ENCODE peak calls at places on chromosomes 2 and 18, in six cellular contexts. One of them, this sample, is unnamed.
A peak's percentile ranks its signal among the peaks of the same experiment; 100 is the strongest.

GRCh38 chr2:44459754-44460153 is 98.0 kb downstream of the CAMKMT start:
- DNase-seq in GM12878: no peak
- DNase-seq in SK-N-SH: peak; percentile 29
- DNase-seq in A549: no peak
- DNase-seq in K562: no peak
- DNase-seq in HepG2: no peak
- DNase-seq in this sample: no peak

GRCh38 chr2:231673348-231673770 is 35.0 kb upstream of the PTMA start:
- DNase-seq in K562: peak; percentile 49
- DNase-seq in A549: peak; percentile 84
- DNase-seq in SK-N-SH: no peak
- DNase-seq in GM12878: no peak
- DNase-seq in HepG2: peak; percentile 84
- DNase-seq in this sample: peak; percentile 95

GRCh38 chr2:61620244-61621159 is 82.3 kb upstream of the XPO1 start:
- DNase-seq in SK-N-SH: no peak
- DNase-seq in K562: peak; percentile 66
- DNase-seq in A549: peak; percentile 68
- DNase-seq in HepG2: peak; percentile 25
- DNase-seq in GM12878: no peak
- DNase-seq in this sample: no peak

GRCh38 chr2:42849311-42849710 is 56.9 kb upstream of the HAAO start:
- DNase-seq in A549: no peak
- DNase-seq in HepG2: no peak
- DNase-seq in SK-N-SH: no peak
- DNase-seq in K562: no peak
- DNase-seq in GM12878: no peak
- DNase-seq in this sample: no peak

GRCh38 chr2:40690036-40690435 is 238.1 kb upstream of the SLC8A1 start:
- DNase-seq in A549: no peak
- DNase-seq in SK-N-SH: no peak
- DNase-seq in K562: no peak
- DNase-seq in HepG2: no peak
- DNase-seq in GM12878: no peak
- DNase-seq in this sample: no peak

GRCh38 chr2:40287201-40287600 is 164.7 kb downstream of the SLC8A1 start:
- DNase-seq in A549: no peak
- DNase-seq in HepG2: no peak
- DNase-seq in SK-N-SH: no peak
- DNase-seq in K562: no peak
- DNase-seq in GM12878: no peak
- DNase-seq in this sample: no peak

GRCh38 chr2:223941579-223942277 is 3.4 kb downstream of the WDFY1 start:
- DNase-seq in A549: no peak
- DNase-seq in SK-N-SH: no peak
- DNase-seq in GM12878: peak; percentile 73
- DNase-seq in HepG2: no peak
- DNase-seq in K562: no peak
- DNase-seq in this sample: no peak

GRCh38 chr18:29361843-29362242 is 1184.9 kb upstream of the CDH2 start:
- DNase-seq in K562: peak; percentile 9
- DNase-seq in A549: no peak
- DNase-seq in SK-N-SH: no peak
- DNase-seq in GM12878: no peak
- DNase-seq in HepG2: no peak
- DNase-seq in this sample: peak; percentile 76

GRCh38 chr2:28168376-28168775 is 224.3 kb upstream of the FOSL2 start:
- DNase-seq in GM12878: no peak
- DNase-seq in HepG2: no peak
- DNase-seq in K562: no peak
- DNase-seq in SK-N-SH: no peak
- DNase-seq in A549: no peak
- DNase-seq in this sample: no peak

GRCh38 chr2:45173513-45173912 is 164.3 kb upstream of the SIX2 start:
- DNase-seq in GM12878: no peak
- DNase-seq in SK-N-SH: no peak
- DNase-seq in HepG2: no peak
- DNase-seq in A549: peak; percentile 69
- DNase-seq in K562: no peak
- DNase-seq in this sample: no peak

DNA sequence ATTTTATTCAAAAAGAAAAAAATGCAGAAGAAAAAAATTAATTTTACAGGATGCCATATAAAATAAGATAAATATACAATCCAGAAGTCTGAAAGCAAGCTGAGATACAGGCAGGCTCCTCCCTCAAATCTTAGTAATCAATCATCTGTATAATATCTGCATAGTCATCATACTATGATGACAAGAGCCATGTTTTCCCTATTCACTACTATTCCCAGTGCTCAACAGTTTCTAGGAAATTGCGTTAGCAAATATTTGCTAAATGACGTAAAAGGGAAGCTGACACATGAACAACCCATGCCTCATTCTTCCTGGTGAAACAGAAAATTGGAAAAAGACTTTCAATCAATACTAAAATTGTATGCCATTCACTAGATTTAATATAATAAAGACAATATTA is 793.2 kb downstream of the SUCLG1 start:
- DNase-seq in HepG2: peak; percentile 18
- DNase-seq in A549: peak; percentile 0
- DNase-seq in K562: no peak
- DNase-seq in GM12878: no peak
- DNase-seq in SK-N-SH: no peak
- DNase-seq in this sample: no peak
- TF ChIP-seq CHD2 in HepG2: no peak
- TF ChIP-seq CHD2 in A549: no peak
- TF ChIP-seq CHD2 in K562: no peak
- TF ChIP-seq CHD2 in GM12878: no peak
- TF ChIP-seq CHD2 in SK-N-SH: no peak
- TF ChIP-seq CHD2 in this sample: no peak

GRCh38 chr2:85936421-85937068 is 47.8 kb upstream of the ST3GAL5 start:
- DNase-seq in A549: peak; percentile 95
- DNase-seq in K562: no peak
- DNase-seq in GM12878: no peak
- DNase-seq in SK-N-SH: no peak
- DNase-seq in HepG2: no peak
- DNase-seq in this sample: no peak
- TF ChIP-seq CHD2 in A549: no peak
- TF ChIP-seq CHD2 in K562: no peak
- TF ChIP-seq CHD2 in GM12878: no peak
- TF ChIP-seq CHD2 in SK-N-SH: no peak
- TF ChIP-seq CHD2 in HepG2: no peak
- TF ChIP-seq CHD2 in this sample: no peak

DNA sequence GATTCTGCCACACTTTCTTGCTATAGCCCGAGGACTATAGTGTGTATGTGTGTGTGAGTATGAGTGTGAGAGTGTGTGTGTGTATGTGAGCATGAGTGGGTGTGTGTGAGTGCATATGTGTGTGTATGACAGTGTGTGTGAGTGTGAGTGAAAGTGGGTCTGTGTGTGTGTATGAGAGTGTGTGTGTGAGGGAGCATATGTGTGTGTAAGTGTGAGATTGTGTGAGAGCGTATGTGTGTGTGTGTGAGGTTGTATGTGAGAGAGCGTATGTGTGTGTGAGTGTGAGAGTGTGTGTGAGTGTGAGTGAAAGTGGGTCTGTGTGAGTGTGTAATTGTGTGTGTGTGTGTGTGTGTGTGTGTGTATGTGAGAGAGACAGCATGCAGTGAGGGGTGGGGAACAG is 89.0 kb upstream of the ACSL3 start:
- DNase-seq in SK-N-SH: no peak
- DNase-seq in GM12878: no peak
- DNase-seq in A549: no peak
- DNase-seq in K562: no peak
- DNase-seq in HepG2: no peak
- DNase-seq in this sample: no peak
- TF ChIP-seq CHD2 in SK-N-SH: no peak
- TF ChIP-seq CHD2 in GM12878: no peak
- TF ChIP-seq CHD2 in A549: no peak
- TF ChIP-seq CHD2 in K562: no peak
- TF ChIP-seq CHD2 in HepG2: no peak
- TF ChIP-seq CHD2 in this sample: no peak

DNA sequence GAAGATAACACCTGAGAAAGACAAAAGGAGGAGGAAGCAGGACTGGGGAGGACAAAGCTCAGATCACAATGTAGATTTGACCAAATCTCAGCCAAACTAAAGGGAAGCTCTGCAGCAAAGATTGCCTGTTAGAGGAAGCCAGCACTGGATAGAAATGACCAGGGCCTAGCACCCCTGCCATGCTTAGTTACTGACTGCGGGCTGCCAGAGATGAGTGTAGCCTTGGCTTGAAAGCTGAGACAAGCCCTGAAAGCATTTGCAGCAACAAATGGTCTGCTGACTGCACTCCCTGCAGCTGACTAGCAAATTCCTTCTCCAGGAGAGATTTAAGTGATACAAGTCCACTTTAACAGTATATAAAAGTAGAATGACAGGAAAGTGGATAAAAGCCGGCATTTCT is 140.9 kb upstream of the CRIM1 start:
- DNase-seq in GM12878: no peak
- DNase-seq in HepG2: no peak
- DNase-seq in K562: no peak
- DNase-seq in SK-N-SH: no peak
- DNase-seq in A549: no peak
- DNase-seq in this sample: no peak
- TF ChIP-seq CHD2 in GM12878: no peak
- TF ChIP-seq CHD2 in HepG2: no peak
- TF ChIP-seq CHD2 in K562: no peak
- TF ChIP-seq CHD2 in SK-N-SH: no peak
- TF ChIP-seq CHD2 in A549: no peak
- TF ChIP-seq CHD2 in this sample: no peak

DNA sequence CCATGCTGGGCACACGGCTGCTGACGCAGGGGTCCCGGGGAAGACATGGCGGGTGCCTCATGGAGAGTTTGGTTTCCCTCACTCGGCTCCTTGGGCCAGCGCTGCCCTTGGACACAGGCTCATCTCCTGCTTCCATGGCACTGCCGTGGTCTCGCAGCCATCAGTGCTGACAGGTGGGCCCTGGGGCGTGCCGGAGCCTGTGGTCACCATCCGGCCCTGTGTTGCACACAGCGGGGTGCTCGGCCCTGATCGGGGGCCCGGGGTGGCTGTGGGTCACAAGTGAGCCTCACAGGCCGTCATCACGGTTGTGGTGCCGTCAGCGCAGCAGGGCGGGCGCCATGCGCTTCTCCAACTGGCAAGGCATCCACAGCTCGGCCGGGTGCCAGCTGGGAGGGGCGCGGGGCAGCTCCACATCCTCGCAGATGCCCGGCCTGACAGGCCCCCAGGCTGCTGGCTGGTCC is 582 bp downstream of the RTP5 start:
- DNase-seq in SK-N-SH: peak; percentile 63
- DNase-seq in K562: no peak
- DNase-seq in HepG2: no peak
- DNase-seq in A549: no peak
- DNase-seq in GM12878: no peak
- DNase-seq in this sample: no peak
- TF ChIP-seq CHD2 in SK-N-SH: no peak
- TF ChIP-seq CHD2 in K562: no peak
- TF ChIP-seq CHD2 in HepG2: no peak
- TF ChIP-seq CHD2 in A549: no peak
- TF ChIP-seq CHD2 in GM12878: no peak
- TF ChIP-seq CHD2 in this sample: no peak

GRCh38 chr2:26346454-26347053 is at the start of gene ADGRF3:
- DNase-seq in SK-N-SH: peak; percentile 70
- DNase-seq in A549: no peak
- DNase-seq in K562: no peak
- DNase-seq in GM12878: peak; percentile 19
- DNase-seq in HepG2: peak; percentile 63
- DNase-seq in this sample: peak; percentile 59
- TF ChIP-seq CHD2 in SK-N-SH: peak; percentile 11
- TF ChIP-seq CHD2 in A549: no peak
- TF ChIP-seq CHD2 in K562: no peak
- TF ChIP-seq CHD2 in GM12878: no peak
- TF ChIP-seq CHD2 in HepG2: no peak
- TF ChIP-seq CHD2 in this sample: no peak